ENCODE peak calls at places on chromosome 22, in seven cellular contexts. I is activated T-cell treated with anti-CD3 and anti-CD28 coated beads, Interleukin-2, amount 50 U/mL, for 48 hours; T is hypothalamus; B is HCEC 1CT; Q is activated CD4-positive, alpha-beta T cell treated with anti-CD3 and anti-CD28 coated beads, Interleukin-2, amount 50 U/mL, for 1 hour; J is Peyer's patch; O is fibroblast of villous mesenchyme. A is an unnamed sample.

GRCh38 chr22:38733329-38734202 is 22.2 kb downstream of the SUN2 start:
- DNase-seq in T (peak; percentile 48), B (no peak), Q (peak; percentile 56), J (peak; percentile 76), O (peak; percentile 50), I (peak; percentile 74), A (peak; percentile 53)

GRCh38 chr22:46815896-46816721 is 53.7 kb downstream of the TBC1D22A start:
- DNase-seq in Q (no peak), O (peak; percentile 65), T (no peak), I (no peak), B (peak; percentile 61), J (peak; percentile 51), A (no peak)

GRCh38 chr22:25546751-25547150 is 17.7 kb upstream of the GRK3 start:
- DNase-seq in B (no peak), I (no peak), J (no peak), T (no peak), O (no peak), Q (no peak), A (no peak)

GRCh38 chr22:27680636-27681035 is 120.9 kb downstream of the MN1 start:
- DNase-seq in O (no peak), T (no peak), B (no peak), I (no peak), J (no peak), Q (no peak), A (no peak)

GRCh38 chr22:26846645-26847044 is 189.3 kb downstream of the MIAT start:
- DNase-seq in J (no peak), T (no peak), O (no peak), I (no peak), B (no peak), Q (no peak), A (no peak)

GRCh38 chr22:30969532-30970355 is 679 bp downstream of the TUG1 start:
- DNase-seq in Q (peak; percentile 32), I (no peak), O (peak; percentile 61), T (no peak), J (peak; percentile 75), B (peak; percentile 38), A (no peak)

GRCh38 chr22:26784772-26785171 is 127.4 kb downstream of the MIAT start:
- DNase-seq in I (no peak), O (no peak), J (no peak), Q (no peak), T (no peak), B (no peak), A (no peak)

GRCh38 chr22:42116848-42117424 is 13.7 kb downstream of the CYP2D6 start:
- DNase-seq in Q (no peak), B (no peak), O (peak; percentile 43), I (no peak), J (no peak), T (no peak), A (no peak)

GRCh38 chr22:36385491-36386350 is 2.0 kb downstream of the MYH9 start:
- DNase-seq in J (peak; percentile 66), O (no peak), Q (peak; percentile 61), T (no peak), I (peak; percentile 80), B (peak; percentile 48), A (no peak)

GRCh38 chr22:21936151-21936778 is 16.4 kb downstream of the PPM1F start:
- DNase-seq in J (no peak), T (no peak), I (no peak), B (no peak), Q (no peak), O (no peak), A (peak; percentile 30)

GRCh38 chr22:31126128-31126868 is 3.5 kb downstream of the INPP5J start:
- DNase-seq in B (no peak), I (no peak), J (no peak), O (no peak), T (no peak), Q (no peak), A (no peak)

GRCh38 chr22:46029574-46030200 is 52.7 kb upstream of the WNT7B start:
- DNase-seq in Q (no peak), J (peak; percentile 19), B (no peak), O (no peak), T (no peak), I (no peak), A (no peak)

GRCh38 chr22:44298331-44299087 is 14.2 kb downstream of the SHISAL1 start:
- DNase-seq in Q (no peak), B (no peak), O (no peak), J (no peak), T (no peak), I (no peak), A (no peak)

GRCh38 chr22:23289851-23290724 is 109.8 kb downstream of the BCR start:
- DNase-seq in I (peak; percentile 76), Q (peak; percentile 56), O (peak; percentile 54), J (peak; percentile 80), B (peak; percentile 49), T (peak; percentile 22), A (peak; percentile 79)

GRCh38 chr22:17890245-17890671 is 116.0 kb upstream of the BID start:
- DNase-seq in B (no peak), T (no peak), Q (no peak), I (no peak), O (peak; percentile 19), J (peak; percentile 71), A (no peak)

GRCh38 chr22:28008649-28009048 is 89.6 kb upstream of the PITPNB start:
- DNase-seq in T (no peak), Q (no peak), O (no peak), B (no peak), J (no peak), I (no peak), A (no peak)

GRCh38 chr22:41369837-41370236 is 11.9 kb upstream of the TEF start:
- DNase-seq in J (no peak), I (no peak), O (no peak), B (no peak), T (no peak), Q (no peak), A (no peak)

GRCh38 chr22:23068096-23068831 is 2.1 kb upstream of the GNAZ start:
- DNase-seq in O (no peak), I (no peak), B (no peak), T (no peak), J (peak; percentile 40), Q (no peak), A (no peak)

GRCh38 chr22:42621505-42622002 is 6.9 kb upstream of the POLDIP3 start:
- DNase-seq in T (no peak), J (peak; percentile 80), Q (peak; percentile 48), O (peak; percentile 62), I (peak; percentile 74), B (peak; percentile 25), A (peak; percentile 51)

GRCh38 chr22:26053737-26054316 is 115.4 kb upstream of the SEZ6L start:
- DNase-seq in I (no peak), O (no peak), Q (no peak), J (no peak), B (no peak), T (no peak), A (no peak)

GRCh38 chr22:16609548-16610261 is 17.1 kb upstream of the CCT8L2 start:
- DNase-seq in T (no peak), J (no peak), B (no peak), I (peak; percentile 20), O (no peak), Q (no peak), A (no peak)

GRCh38 chr22:41699264-41700104 is at the start of gene MEI1:
- DNase-seq in J (peak; percentile 79), O (peak; percentile 70), B (no peak), Q (peak; percentile 89), I (peak; percentile 96), T (peak; percentile 61), A (peak; percentile 64)

GRCh38 chr22:36386351-36386899 is 1.3 kb downstream of the MYH9 start:
- DNase-seq in Q (no peak), J (peak; percentile 73), B (peak; percentile 24), I (peak; percentile 79), T (no peak), O (no peak), A (no peak)

GRCh38 chr22:23875801-23876200 is 18.1 kb downstream of the SLC2A11 start:
- DNase-seq in J (no peak), T (no peak), B (no peak), Q (no peak), I (no peak), O (no peak), A (no peak)

GRCh38 chr22:17910561-17911311 is 113.6 kb downstream of the MICAL3 start:
- DNase-seq in B (peak; percentile 82), T (peak; percentile 43), Q (no peak), I (no peak), J (no peak), O (peak; percentile 85), A (no peak)

GRCh38 chr22:49884075-49884474 is 30.4 kb downstream of the ZBED4 start:
- DNase-seq in T (no peak), J (no peak), B (no peak), I (no peak), Q (no peak), O (no peak), A (no peak)

GRCh38 chr22:19201858-19202798 is 23.6 kb upstream of the SLC25A1 start:
- DNase-seq in I (no peak), O (no peak), Q (no peak), B (no peak), J (peak; percentile 65), T (no peak), A (no peak)

GRCh38 chr22:43390166-43390565 is 21.6 kb upstream of the MPPED1 start:
- DNase-seq in T (no peak), B (no peak), I (no peak), O (no peak), Q (no peak), J (no peak), A (no peak)

GRCh38 chr22:32752868-32753520 is 48.5 kb upstream of the TIMP3 start:
- DNase-seq in Q (no peak), B (no peak), J (no peak), T (no peak), O (peak; percentile 70), I (no peak), A (no peak)

GRCh38 chr22:37138879-37139561 is 10.7 kb downstream of the IL2RB start:
- DNase-seq in J (no peak), B (no peak), O (peak; percentile 33), Q (no peak), I (peak; percentile 53), T (no peak), A (no peak)

GRCh38 chr22:36351921-36352774 is 35.6 kb downstream of the MYH9 start:
- DNase-seq in Q (no peak), T (no peak), O (no peak), J (no peak), B (no peak), I (no peak), A (no peak)

GRCh38 chr22:46119729-46120419 is 30.5 kb upstream of the PPARA start:
- DNase-seq in I (no peak), Q (no peak), T (no peak), O (peak; percentile 73), B (peak; percentile 62), J (no peak), A (no peak)

GRCh38 chr22:33354928-33355327 is 296.7 kb upstream of the SYN3 start:
- DNase-seq in O (no peak), Q (no peak), I (no peak), T (no peak), J (no peak), B (no peak), A (no peak)

GRCh38 chr22:38474003-38474607 is 6.2 kb downstream of the KDELR3 start:
- DNase-seq in O (no peak), I (no peak), Q (no peak), T (no peak), J (no peak), B (no peak), A (no peak)

GRCh38 chr22:50673231-50674126 is 856 bp downstream of the SHANK3 start:
- DNase-seq in B (no peak), T (no peak), O (no peak), I (no peak), J (peak; percentile 43), Q (peak; percentile 24), A (no peak)